ENCODE peak calls at places on chromosome 2, in eight cellular contexts. M is hepatocyte, S is NCI-H510A treated with DMSO at 0.1 percent for 48 hours, Q is adrenal gland, C is ecto neural progenitor cell, V is renal cortical epithelial cell, G is H4, T is HT1080. X is an unnamed sample.

GRCh38 chr2:38690499-38691420 is 24.8 kb downstream of the GALM start:
- DNase-seq in T (peak), S (no peak), M (peak), V (peak), Q (peak), G (peak), C (no peak), X (no peak)

GRCh38 chr2:127664895-127665225 is 10.5 kb downstream of the LIMS2 start:
- DNase-seq in G (no peak), C (no peak), Q (no peak), S (no peak), T (no peak), M (no peak), V (no peak), X (no peak)

GRCh38 chr2:169141713-169142352 is 72.5 kb downstream of the DHRS9 start:
- DNase-seq in C (peak), M (peak), V (peak), G (peak), T (peak), S (peak), Q (peak), X (peak)

GRCh38 chr2:221102896-221103688 is 469.0 kb downstream of the EPHA4 start:
- DNase-seq in V (no peak), C (no peak), M (no peak), G (peak), S (no peak), Q (no peak), T (peak), X (no peak)

GRCh38 chr2:217555075-217555876 is 447.5 kb downstream of the TNS1 start:
- DNase-seq in T (no peak), S (no peak), V (no peak), C (no peak), G (no peak), M (no peak), Q (peak), X (no peak)

GRCh38 chr2:70258532-70258875 is 567 bp downstream of the PCYOX1 start:
- DNase-seq in V (no peak), T (no peak), G (no peak), Q (peak), M (peak), S (peak), C (no peak), X (no peak)

GRCh38 chr2:172249986-172250385 is 147.3 kb upstream of the DLX2 start:
- DNase-seq in M (no peak), S (no peak), Q (no peak), C (no peak), G (peak), V (peak), T (peak), X (no peak)

GRCh38 chr2:179619947-179620467 is 241.4 kb downstream of the ZNF385B start:
- DNase-seq in T (no peak), V (no peak), M (no peak), C (no peak), Q (no peak), S (no peak), G (no peak), X (no peak)

GRCh38 chr2:167294775-167295140 is 406.5 kb downstream of the XIRP2 start:
- DNase-seq in T (no peak), M (no peak), G (no peak), C (no peak), S (no peak), V (no peak), Q (no peak), X (no peak)

GRCh38 chr2:241774419-241775222 is 2.0 kb upstream of the GAL3ST2 start:
- DNase-seq in S (no peak), V (no peak), Q (peak), M (no peak), T (peak), C (peak), G (peak), X (no peak)

GRCh38 chr2:218806346-218806978 is 24.5 kb downstream of the CYP27A1 start:
- DNase-seq in T (peak), G (peak), C (no peak), M (peak), S (peak), V (peak), Q (peak), X (peak)

GRCh38 chr2:127759931-127760330 is 51.0 kb downstream of the WDR33 start:
- DNase-seq in Q (no peak), S (no peak), M (no peak), T (no peak), V (no peak), G (no peak), C (no peak), X (no peak)

GRCh38 chr2:238784671-238785527 is 63.0 kb upstream of the TWIST2 start:
- DNase-seq in G (peak), V (peak), M (peak), Q (peak), C (peak), S (peak), T (peak), X (peak)

GRCh38 chr2:217326238-217327022 is 466.6 kb upstream of the TNP1 start:
- DNase-seq in M (no peak), G (no peak), Q (no peak), V (peak), C (no peak), T (no peak), S (no peak), X (no peak)

GRCh38 chr2:52976132-52976949 is 791.3 kb upstream of the CHAC2 start:
- DNase-seq in Q (peak), V (peak), C (no peak), M (peak), G (no peak), T (peak), S (no peak), X (no peak)

GRCh38 chr2:239400000-239400831 is 604 bp downstream of the HDAC4 start:
- DNase-seq in S (no peak), V (no peak), Q (no peak), T (no peak), C (no peak), G (no peak), M (peak), X (peak)

GRCh38 chr2:233419626-233420431 is 65.5 kb downstream of the DGKD start:
- DNase-seq in Q (no peak), T (no peak), G (no peak), V (no peak), M (no peak), C (peak), S (no peak), X (no peak)

GRCh38 chr2:212328712-212329496 is 209.7 kb downstream of the ERBB4 start:
- DNase-seq in S (no peak), T (no peak), Q (no peak), G (no peak), V (no peak), C (no peak), M (no peak), X (no peak)

GRCh38 chr2:9418746-9419145 is 4.6 kb downstream of the ITGB1BP1 start:
- DNase-seq in M (no peak), T (no peak), Q (no peak), C (no peak), G (no peak), S (no peak), V (no peak), X (no peak)

GRCh38 chr2:18378020-18378653 is 182.3 kb downstream of the RDH14 start:
- DNase-seq in S (peak), T (peak), M (peak), G (peak), C (no peak), Q (peak), V (peak), X (no peak)

GRCh38 chr2:15942711-15943345 is 2.5 kb downstream of the MYCN start:
- DNase-seq in G (no peak), Q (no peak), T (no peak), S (no peak), C (peak), V (no peak), M (no peak), X (no peak)

GRCh38 chr2:10204326-10205200 is 82.0 kb downstream of the RRM2 start:
- DNase-seq in T (no peak), V (no peak), G (no peak), S (no peak), M (no peak), C (peak), Q (no peak), X (no peak)

GRCh38 chr2:129444417-129445150 is 534.9 kb upstream of the RAB6C start:
- DNase-seq in Q (no peak), V (no peak), M (no peak), C (no peak), S (no peak), T (no peak), G (no peak), X (no peak)

GRCh38 chr2:30717081-30717650 is 90.1 kb downstream of the CAPN13 start:
- DNase-seq in S (no peak), Q (no peak), C (peak), G (no peak), T (no peak), M (no peak), V (no peak), X (no peak)

GRCh38 chr2:148653437-148653836 is 8.9 kb downstream of the EPC2 start:
- DNase-seq in S (no peak), Q (no peak), G (no peak), T (no peak), C (no peak), V (no peak), M (no peak), X (no peak)

GRCh38 chr2:172143817-172144216 is 41.1 kb upstream of the DLX2 start:
- DNase-seq in T (no peak), V (no peak), G (no peak), Q (no peak), M (no peak), C (no peak), S (no peak), X (no peak)

GRCh38 chr2:202377308-202377736 is 1.2 kb downstream of the BMPR2 start:
- DNase-seq in Q (peak), T (peak), V (no peak), M (peak), G (no peak), S (peak), C (peak), X (peak)

GRCh38 chr2:166891727-166892126 is 3.4 kb downstream of the XIRP2 start:
- DNase-seq in T (no peak), G (no peak), V (no peak), S (no peak), Q (no peak), C (no peak), M (no peak), X (no peak)

GRCh38 chr2:140604096-140604495 is 1526.7 kb downstream of the LRP1B start:
- DNase-seq in Q (no peak), V (peak), M (no peak), S (no peak), G (no peak), C (no peak), T (peak), X (no peak)

GRCh38 chr2:142756430-142756829 is 121.0 kb upstream of the KYNU start:
- DNase-seq in G (no peak), C (no peak), T (peak), V (peak), S (no peak), Q (no peak), M (no peak), X (no peak)

GRCh38 chr2:127086800-127087737 is 19.9 kb downstream of the BIN1 start:
- DNase-seq in V (no peak), Q (peak), G (no peak), S (no peak), T (peak), C (peak), M (peak), X (no peak)

GRCh38 chr2:85110991-85111560 is 22.1 kb upstream of the TCF7L1 start:
- DNase-seq in S (no peak), C (no peak), V (no peak), M (no peak), G (peak), Q (no peak), T (peak), X (no peak)

GRCh38 chr2:22894761-22895160 is 490.2 kb upstream of the KLHL29 start:
- DNase-seq in Q (no peak), G (no peak), S (peak), M (no peak), T (no peak), C (no peak), V (no peak), X (no peak)

GRCh38 chr2:186422226-186422625 is 63.8 kb upstream of the ZC3H15 start:
- DNase-seq in M (no peak), C (no peak), T (peak), Q (peak), S (no peak), V (peak), G (peak), X (no peak)

GRCh38 chr2:119233326-119234020 is 9.8 kb downstream of the STEAP3 start:
- DNase-seq in S (no peak), M (no peak), V (peak), G (no peak), Q (no peak), C (no peak), T (peak), X (no peak)

GRCh38 chr2:197795277-197795676 is 9.1 kb upstream of the PLCL1 start:
- DNase-seq in T (no peak), G (no peak), S (no peak), C (no peak), Q (no peak), M (no peak), V (no peak), X (no peak)

GRCh38 chr2:241890524-241891235 is 21.2 kb downstream of the RTP5 start:
- DNase-seq in Q (no peak), C (no peak), M (no peak), G (no peak), S (peak), T (no peak), V (no peak), X (no peak)

GRCh38 chr2:162300271-162300670 is 18.2 kb downstream of the IFIH1 start:
- DNase-seq in C (no peak), S (no peak), G (no peak), M (no peak), T (no peak), Q (no peak), V (no peak), X (no peak)

GRCh38 chr2:33145459-33145858 is 198.7 kb downstream of the LTBP1 start:
- DNase-seq in M (no peak), Q (no peak), G (no peak), T (no peak), C (no peak), S (no peak), V (no peak), X (no peak)

GRCh38 chr2:107187870-107188269 is 301.9 kb upstream of the ST6GAL2 start:
- DNase-seq in V (no peak), S (no peak), C (no peak), Q (no peak), G (no peak), M (no peak), T (no peak), X (no peak)

X was measured in HL-60.